ENCODE peak calls at places on chromosomes 12 and 14, in six cellular contexts. One of them, this sample, is unnamed.

GRCh38 chr12:52043386-52044212 is 7.6 kb upstream of the NR4A1 start:
- DNase-seq in Karpas-422: no peak
- DNase-seq in GM10248: no peak
- DNase-seq in DMS53: no peak
- DNase-seq in stimulated activated CD4-positive, alpha-beta T cell treated with anti-CD3 and anti-CD28 coated beads, Interleukin-12 subunit alpha, Interleukin-12 subunit beta, amount 100 ng/mL, for 4 hours: no peak
- DNase-seq in osteocyte: no peak
- DNase-seq in this sample: no peak

GRCh38 chr14:45118594-45118993 is 15.7 kb downstream of the FKBP3 start:
- DNase-seq in GM10248: no peak
- DNase-seq in DMS53: no peak
- DNase-seq in stimulated activated CD4-positive, alpha-beta T cell treated with anti-CD3 and anti-CD28 coated beads, Interleukin-12 subunit alpha, Interleukin-12 subunit beta, amount 100 ng/mL, for 4 hours: no peak
- DNase-seq in osteocyte: no peak
- DNase-seq in Karpas-422: no peak
- DNase-seq in this sample: no peak

GRCh38 chr12:18849080-18849479 is 111.2 kb downstream of the CAPZA3 start:
- DNase-seq in GM10248: no peak
- DNase-seq in stimulated activated CD4-positive, alpha-beta T cell treated with anti-CD3 and anti-CD28 coated beads, Interleukin-12 subunit alpha, Interleukin-12 subunit beta, amount 100 ng/mL, for 4 hours: no peak
- DNase-seq in osteocyte: no peak
- DNase-seq in DMS53: no peak
- DNase-seq in Karpas-422: no peak
- DNase-seq in this sample: no peak

GRCh38 chr14:54730156-54730961 is 163.4 kb downstream of the SAMD4A start:
- DNase-seq in Karpas-422: peak; percentile 85
- DNase-seq in osteocyte: peak; percentile 19
- DNase-seq in DMS53: peak; percentile 53
- DNase-seq in stimulated activated CD4-positive, alpha-beta T cell treated with anti-CD3 and anti-CD28 coated beads, Interleukin-12 subunit alpha, Interleukin-12 subunit beta, amount 100 ng/mL, for 4 hours: no peak
- DNase-seq in GM10248: peak; percentile 54
- DNase-seq in this sample: peak; percentile 60

GRCh38 chr14:69441948-69442347 is 42.6 kb upstream of the PLEKHD1 start:
- DNase-seq in stimulated activated CD4-positive, alpha-beta T cell treated with anti-CD3 and anti-CD28 coated beads, Interleukin-12 subunit alpha, Interleukin-12 subunit beta, amount 100 ng/mL, for 4 hours: no peak
- DNase-seq in GM10248: peak; percentile 56
- DNase-seq in DMS53: no peak
- DNase-seq in osteocyte: no peak
- DNase-seq in Karpas-422: peak; percentile 86
- DNase-seq in this sample: peak; percentile 50

GRCh38 chr14:61505815-61506809 is 184.7 kb downstream of the PRKCH start:
- DNase-seq in GM10248: no peak
- DNase-seq in DMS53: no peak
- DNase-seq in Karpas-422: no peak
- DNase-seq in osteocyte: no peak
- DNase-seq in stimulated activated CD4-positive, alpha-beta T cell treated with anti-CD3 and anti-CD28 coated beads, Interleukin-12 subunit alpha, Interleukin-12 subunit beta, amount 100 ng/mL, for 4 hours: no peak
- DNase-seq in this sample: no peak

GRCh38 chr12:25495336-25496097 is 57.6 kb downstream of the LMNTD1 start:
- DNase-seq in Karpas-422: no peak
- DNase-seq in DMS53: peak; percentile 72
- DNase-seq in GM10248: no peak
- DNase-seq in osteocyte: no peak
- DNase-seq in stimulated activated CD4-positive, alpha-beta T cell treated with anti-CD3 and anti-CD28 coated beads, Interleukin-12 subunit alpha, Interleukin-12 subunit beta, amount 100 ng/mL, for 4 hours: no peak
- DNase-seq in this sample: no peak

GRCh38 chr14:63996575-63997220 is 143.9 kb downstream of the SYNE2 start:
- DNase-seq in GM10248: no peak
- DNase-seq in Karpas-422: no peak
- DNase-seq in osteocyte: no peak
- DNase-seq in stimulated activated CD4-positive, alpha-beta T cell treated with anti-CD3 and anti-CD28 coated beads, Interleukin-12 subunit alpha, Interleukin-12 subunit beta, amount 100 ng/mL, for 4 hours: no peak
- DNase-seq in DMS53: no peak
- DNase-seq in this sample: no peak

GRCh38 chr14:49880267-49881064 is 12.4 kb upstream of the ARF6 start:
- DNase-seq in osteocyte: no peak
- DNase-seq in Karpas-422: peak; percentile 43
- DNase-seq in DMS53: no peak
- DNase-seq in GM10248: no peak
- DNase-seq in stimulated activated CD4-positive, alpha-beta T cell treated with anti-CD3 and anti-CD28 coated beads, Interleukin-12 subunit alpha, Interleukin-12 subunit beta, amount 100 ng/mL, for 4 hours: no peak
- DNase-seq in this sample: no peak

GRCh38 chr12:124605869-124606774 is 38.7 kb upstream of the NCOR2 start:
- DNase-seq in GM10248: no peak
- DNase-seq in Karpas-422: no peak
- DNase-seq in DMS53: no peak
- DNase-seq in stimulated activated CD4-positive, alpha-beta T cell treated with anti-CD3 and anti-CD28 coated beads, Interleukin-12 subunit alpha, Interleukin-12 subunit beta, amount 100 ng/mL, for 4 hours: no peak
- DNase-seq in osteocyte: no peak
- DNase-seq in this sample: no peak

GRCh38 chr12:39028382-39028781 is 123.0 kb upstream of the CPNE8 start:
- DNase-seq in DMS53: no peak
- DNase-seq in osteocyte: no peak
- DNase-seq in stimulated activated CD4-positive, alpha-beta T cell treated with anti-CD3 and anti-CD28 coated beads, Interleukin-12 subunit alpha, Interleukin-12 subunit beta, amount 100 ng/mL, for 4 hours: no peak
- DNase-seq in Karpas-422: no peak
- DNase-seq in GM10248: no peak
- DNase-seq in this sample: no peak

GRCh38 chr12:76927170-76927784 is 48.5 kb upstream of the CSRP2 start:
- DNase-seq in stimulated activated CD4-positive, alpha-beta T cell treated with anti-CD3 and anti-CD28 coated beads, Interleukin-12 subunit alpha, Interleukin-12 subunit beta, amount 100 ng/mL, for 4 hours: peak; percentile 6
- DNase-seq in GM10248: peak; percentile 44
- DNase-seq in Karpas-422: peak; percentile 80
- DNase-seq in DMS53: peak; percentile 64
- DNase-seq in osteocyte: no peak
- DNase-seq in this sample: peak; percentile 33

GRCh38 chr12:101200145-101200544 is 9.9 kb downstream of the SLC5A8 start:
- DNase-seq in osteocyte: no peak
- DNase-seq in stimulated activated CD4-positive, alpha-beta T cell treated with anti-CD3 and anti-CD28 coated beads, Interleukin-12 subunit alpha, Interleukin-12 subunit beta, amount 100 ng/mL, for 4 hours: no peak
- DNase-seq in GM10248: no peak
- DNase-seq in DMS53: no peak
- DNase-seq in Karpas-422: no peak
- DNase-seq in this sample: no peak